ENCODE peak calls at places on chromosomes 4 and X, in eight cellular contexts. S is amniotic epithelial cell, I is NCI-H460, F is NCI-H2081, J is fibroblast of lung, H is AG04449, K is H7, R is lung. C is an unnamed sample.

GRCh38 chr4:101321481-101322042 is 25.8 kb downstream of the PPP3CA start:
- DNase-seq in S (peak), I (no peak), F (no peak), J (peak), H (no peak), K (no peak), R (no peak), C (no peak)

GRCh38 chr4:79923290-79923689 is 149.7 kb downstream of the ANTXR2 start:
- DNase-seq in S (no peak), I (no peak), F (no peak), J (no peak), H (no peak), K (no peak), R (no peak), C (no peak)

GRCh38 chr4:13674971-13675370 is 47.4 kb upstream of the BOD1L1 start:
- DNase-seq in S (no peak), I (no peak), F (no peak), J (no peak), H (no peak), K (no peak), R (no peak), C (no peak)

GRCh38 chr4:111992604-111993151 is 152.6 kb upstream of the FAM241A start:
- DNase-seq in S (peak), I (peak), F (no peak), J (no peak), H (no peak), K (no peak), R (no peak), C (no peak)

GRCh38 chrX:105297041-105297440 is 76.5 kb upstream of the TEX13A start:
- DNase-seq in S (peak), I (no peak), F (no peak), J (no peak), H (no peak), K (no peak), R (no peak), C (no peak)

GRCh38 chr4:8473198-8473919 is 32.8 kb downstream of the TRMT44 start:
- DNase-seq in S (no peak), I (no peak), F (no peak), J (peak), H (no peak), K (no peak), R (no peak), C (no peak)

GRCh38 chrX:41022579-41022978 is 62.7 kb upstream of the USP9X start:
- DNase-seq in S (peak), I (peak), F (no peak), J (peak), H (no peak), K (no peak), R (no peak), C (no peak)

GRCh38 chr4:136395212-136395722 is 1137.0 kb downstream of the PCDH18 start:
- DNase-seq in S (no peak), I (no peak), F (peak), J (no peak), H (no peak), K (no peak), R (no peak), C (no peak)

GRCh38 chr4:26916195-26916594 is 55.6 kb downstream of the STIM2 start:
- DNase-seq in S (peak), I (no peak), F (peak), J (no peak), H (no peak), K (no peak), R (no peak), C (peak)

GRCh38 chr4:78207951-78208350 is 150.8 kb downstream of the FRAS1 start:
- DNase-seq in S (no peak), I (no peak), F (no peak), J (no peak), H (no peak), K (no peak), R (no peak), C (no peak)

GRCh38 chrX:49884290-49884862 is 5.1 kb downstream of the USP27X start:
- DNase-seq in S (peak), I (peak), F (peak), J (peak), H (no peak), K (peak), R (peak), C (peak)

GRCh38 chrX:25028726-25029125 is 13.0 kb upstream of the ARX start:
- DNase-seq in S (peak), I (no peak), F (no peak), J (peak), H (no peak), K (no peak), R (no peak), C (peak)

GRCh38 chr4:3485011-3485881 is 22.1 kb downstream of the DOK7 start:
- DNase-seq in S (no peak), I (no peak), F (no peak), J (no peak), H (no peak), K (no peak), R (no peak), C (no peak)

GRCh38 chrX:78710146-78710545 is 37.4 kb upstream of the LPAR4 start:
- DNase-seq in S (peak), I (no peak), F (no peak), J (peak), H (no peak), K (no peak), R (no peak), C (peak)

GRCh38 chr4:152309418-152309817 is 226.5 kb downstream of the FBXW7 start:
- DNase-seq in S (no peak), I (no peak), F (peak), J (no peak), H (no peak), K (no peak), R (no peak), C (no peak)

GRCh38 chrX:136209751-136210150 is 41.4 kb downstream of the MAP7D3 start:
- DNase-seq in S (no peak), I (no peak), F (no peak), J (no peak), H (no peak), K (no peak), R (no peak), C (no peak)

GRCh38 chr4:7793186-7793585 is 146.5 kb downstream of the AFAP1 start:
- DNase-seq in S (no peak), I (no peak), F (no peak), J (no peak), H (no peak), K (no peak), R (no peak), C (no peak)

GRCh38 chrX:13059676-13060499 is 15.5 kb upstream of the FAM9C start:
- DNase-seq in S (peak), I (peak), F (no peak), J (peak), H (no peak), K (no peak), R (no peak), C (peak)

GRCh38 chr4:38967260-38968095 is 64.7 kb downstream of the TMEM156 start:
- DNase-seq in S (peak), I (peak), F (no peak), J (peak), H (peak), K (no peak), R (no peak), C (peak)

GRCh38 chr4:113692809-113693411 is 68.6 kb downstream of the CAMK2D start:
- DNase-seq in S (no peak), I (no peak), F (no peak), J (no peak), H (no peak), K (no peak), R (no peak), C (peak)

GRCh38 chr4:13498464-13498863 is 14.3 kb upstream of the RAB28 start:
- DNase-seq in S (no peak), I (no peak), F (no peak), J (no peak), H (no peak), K (no peak), R (no peak), C (no peak)

GRCh38 chrX:71534773-71535544 is 2.1 kb downstream of the OGT start:
- DNase-seq in S (no peak), I (no peak), F (no peak), J (no peak), H (no peak), K (no peak), R (no peak), C (no peak)

GRCh38 chrX:70664726-70665125 is 220.1 kb downstream of the DLG3 start:
- DNase-seq in S (peak), I (peak), F (peak), J (peak), H (peak), K (peak), R (no peak), C (peak)

GRCh38 chr4:152014280-152014679 is 253.5 kb upstream of the GATB start:
- DNase-seq in S (no peak), I (no peak), F (no peak), J (no peak), H (no peak), K (no peak), R (no peak), C (no peak)

C was measured in myocyte.